ENCODE peak calls at places on chromosome 1, in eight cellular contexts. E is renal cortical epithelial cell; D is GM12891; H is T-helper 17 cell; S is glutamatergic neuron; B is activated CD4-positive, alpha-beta T cell treated with anti-CD3 and anti-CD28 coated beads, Interleukin-2, amount 50 U/mL, for 1 hour; T is progenitor cell of endocrine pancreas; U is pancreas. I is an unnamed sample.

GRCh38 chr1:86061660-86062059 is 94.9 kb downstream of the COL24A1 start:
- DNase-seq in E (no peak), S (no peak), U (no peak), H (no peak), D (no peak), B (no peak), T (no peak), I (no peak)

GRCh38 chr1:176880954-176881595 is 283.4 kb downstream of the ASTN1 start:
- DNase-seq in B (peak; percentile 25), T (peak; percentile 71), E (peak; percentile 54), U (peak; percentile 75), D (peak; percentile 24), H (no peak), S (peak; percentile 85), I (peak; percentile 66)

GRCh38 chr1:157108448-157108847 is 8.8 kb upstream of the ETV3L start:
- DNase-seq in U (no peak), E (no peak), B (no peak), D (no peak), H (no peak), S (no peak), T (no peak), I (no peak)

GRCh38 chr1:202135221-202135721 is 9.3 kb downstream of the ARL8A start:
- DNase-seq in D (peak; percentile 91), S (peak; percentile 64), B (peak; percentile 47), H (peak; percentile 31), U (peak; percentile 61), T (peak; percentile 27), E (peak; percentile 51), I (peak; percentile 75)

GRCh38 chr1:226438007-226438406 is 30.1 kb upstream of the PARP1 start:
- DNase-seq in S (no peak), B (no peak), D (no peak), E (no peak), U (no peak), T (no peak), H (no peak), I (peak; percentile 54)

GRCh38 chr1:80392529-80392928 is 1386.0 kb upstream of the ADGRL4 start:
- DNase-seq in T (no peak), U (no peak), H (no peak), D (no peak), S (no peak), B (no peak), E (peak; percentile 72), I (no peak)

GRCh38 chr1:24906760-24907490 is 23.2 kb downstream of the RUNX3 start:
- DNase-seq in S (no peak), D (no peak), T (no peak), E (no peak), B (no peak), U (no peak), H (no peak), I (no peak)

GRCh38 chr1:15657026-15657425 is 27.1 kb upstream of the PLEKHM2 start:
- DNase-seq in D (no peak), H (no peak), E (no peak), T (no peak), B (no peak), U (no peak), S (no peak), I (no peak)

GRCh38 chr1:96474985-96475743 is 246.4 kb upstream of the PTBP2 start:
- DNase-seq in H (no peak), U (no peak), T (no peak), D (no peak), B (no peak), E (no peak), S (no peak), I (no peak)

GRCh38 chr1:235304549-235305451 is 23.2 kb downstream of the ARID4B start:
- DNase-seq in D (no peak), B (peak; percentile 22), H (no peak), S (no peak), E (no peak), U (no peak), T (no peak), I (no peak)

GRCh38 chr1:244761279-244761678 is 74.2 kb upstream of the COX20 start:
- DNase-seq in D (no peak), H (no peak), E (no peak), S (no peak), T (no peak), B (no peak), U (no peak), I (no peak)

GRCh38 chr1:59814180-59814900 is 409 bp upstream of the HOOK1 start:
- DNase-seq in S (peak; percentile 70), D (peak; percentile 68), H (peak; percentile 76), E (peak; percentile 98), B (peak; percentile 88), U (peak; percentile 96), T (peak; percentile 90), I (peak; percentile 31)

GRCh38 chr1:54137532-54138061 is 15.2 kb downstream of the CDCP2 start:
- DNase-seq in B (no peak), S (no peak), E (peak; percentile 41), H (no peak), D (no peak), T (no peak), U (no peak), I (no peak)

GRCh38 chr1:116793357-116793935 is 39.2 kb downstream of the CD2 start:
- DNase-seq in B (no peak), D (no peak), H (no peak), E (no peak), U (no peak), T (no peak), S (no peak), I (no peak)

GRCh38 chr1:158013840-158014520 is 20.5 kb downstream of the KIRREL1 start:
- DNase-seq in T (no peak), U (no peak), B (no peak), E (no peak), D (no peak), H (no peak), S (no peak), I (no peak)

GRCh38 chr1:87204441-87204840 is 124.2 kb upstream of the LMO4 start:
- DNase-seq in B (no peak), S (no peak), H (no peak), U (no peak), E (no peak), D (no peak), T (no peak), I (no peak)

GRCh38 chr1:30738040-30738441 is 14.7 kb upstream of the MATN1 start:
- DNase-seq in T (no peak), B (no peak), H (no peak), U (no peak), D (no peak), E (no peak), S (no peak), I (no peak)

GRCh38 chr1:182129398-182129797 is 67.9 kb upstream of the ZNF648 start:
- DNase-seq in U (peak; percentile 41), B (no peak), E (no peak), H (no peak), D (no peak), T (no peak), S (no peak), I (no peak)

GRCh38 chr1:53084589-53084971 is 22.6 kb downstream of the PODN start:
- DNase-seq in T (no peak), U (no peak), E (no peak), S (no peak), D (no peak), H (no peak), B (no peak), I (no peak)

I was measured in RKO.